ENCODE peak calls at places on chromosomes 6 and 20, in eight cellular contexts. One of them, this sample, is unnamed.

GRCh38 chr6:114862809-114863208 is 520.0 kb upstream of the HS3ST5 start:
- DNase-seq in stomach: no peak
- DNase-seq in IMR-90: no peak
- DNase-seq in aorta: no peak
- DNase-seq in ovary: no peak
- DNase-seq in A549: no peak
- DNase-seq in lower lobe of right lung: no peak
- DNase-seq in fibroblast of mammary gland: peak; percentile 0
- DNase-seq in this sample: no peak

GRCh38 chr6:21914121-21914973 is 320.8 kb downstream of the SOX4 start:
- DNase-seq in stomach: peak; percentile 91
- DNase-seq in IMR-90: peak; percentile 37
- DNase-seq in aorta: peak; percentile 92
- DNase-seq in ovary: no peak
- DNase-seq in A549: no peak
- DNase-seq in lower lobe of right lung: peak; percentile 85
- DNase-seq in fibroblast of mammary gland: peak; percentile 46
- DNase-seq in this sample: peak; percentile 72

GRCh38 chr6:37038297-37039198 is 33.1 kb downstream of the FGD2 start:
- DNase-seq in stomach: peak; percentile 66
- DNase-seq in IMR-90: peak; percentile 28
- DNase-seq in aorta: peak; percentile 77
- DNase-seq in ovary: peak; percentile 84
- DNase-seq in A549: no peak
- DNase-seq in lower lobe of right lung: peak; percentile 49
- DNase-seq in fibroblast of mammary gland: peak; percentile 74
- DNase-seq in this sample: peak; percentile 89

GRCh38 chr6:54970337-54970736 is 123.8 kb downstream of the FAM83B start:
- DNase-seq in stomach: no peak
- DNase-seq in IMR-90: no peak
- DNase-seq in aorta: no peak
- DNase-seq in ovary: no peak
- DNase-seq in A549: peak; percentile 14
- DNase-seq in lower lobe of right lung: no peak
- DNase-seq in fibroblast of mammary gland: no peak
- DNase-seq in this sample: no peak

GRCh38 chr20:64057628-64058498 is 5.1 kb upstream of the TCEA2 start:
- DNase-seq in stomach: peak; percentile 81
- DNase-seq in IMR-90: peak; percentile 40
- DNase-seq in aorta: peak; percentile 91
- DNase-seq in ovary: peak; percentile 78
- DNase-seq in A549: peak; percentile 69
- DNase-seq in lower lobe of right lung: peak; percentile 84
- DNase-seq in fibroblast of mammary gland: peak; percentile 48
- DNase-seq in this sample: no peak

GRCh38 chr6:29827579-29828470 is at the start of gene HLA-G:
- DNase-seq in stomach: no peak
- DNase-seq in IMR-90: no peak
- DNase-seq in aorta: no peak
- DNase-seq in ovary: no peak
- DNase-seq in A549: no peak
- DNase-seq in lower lobe of right lung: no peak
- DNase-seq in fibroblast of mammary gland: no peak
- DNase-seq in this sample: no peak

GRCh38 chr20:38338849-38339520 is 7.3 kb upstream of the LBP start:
- DNase-seq in stomach: no peak
- DNase-seq in IMR-90: no peak
- DNase-seq in aorta: no peak
- DNase-seq in ovary: no peak
- DNase-seq in A549: no peak
- DNase-seq in lower lobe of right lung: no peak
- DNase-seq in fibroblast of mammary gland: peak; percentile 29
- DNase-seq in this sample: peak; percentile 33

GRCh38 chr6:13859871-13860555 is 45.7 kb upstream of the MCUR1 start:
- DNase-seq in stomach: no peak
- DNase-seq in IMR-90: no peak
- DNase-seq in aorta: no peak
- DNase-seq in ovary: no peak
- DNase-seq in A549: no peak
- DNase-seq in lower lobe of right lung: no peak
- DNase-seq in fibroblast of mammary gland: no peak
- DNase-seq in this sample: peak; percentile 45

GRCh38 chr6:10217111-10217510 is 197.8 kb downstream of the TFAP2A start:
- DNase-seq in stomach: no peak
- DNase-seq in IMR-90: no peak
- DNase-seq in aorta: no peak
- DNase-seq in ovary: no peak
- DNase-seq in A549: no peak
- DNase-seq in lower lobe of right lung: no peak
- DNase-seq in fibroblast of mammary gland: no peak
- DNase-seq in this sample: no peak

GRCh38 chr6:10891960-10892359 is 5.1 kb downstream of the SYCP2L start:
- DNase-seq in stomach: no peak
- DNase-seq in IMR-90: no peak
- DNase-seq in aorta: no peak
- DNase-seq in ovary: no peak
- DNase-seq in A549: no peak
- DNase-seq in lower lobe of right lung: no peak
- DNase-seq in fibroblast of mammary gland: no peak
- DNase-seq in this sample: no peak

GRCh38 chr6:13624871-13625288 is 9.7 kb downstream of the NOL7 start:
- DNase-seq in stomach: no peak
- DNase-seq in IMR-90: peak; percentile 44
- DNase-seq in aorta: no peak
- DNase-seq in ovary: no peak
- DNase-seq in A549: peak; percentile 56
- DNase-seq in lower lobe of right lung: no peak
- DNase-seq in fibroblast of mammary gland: peak; percentile 54
- DNase-seq in this sample: no peak

GRCh38 chr20:8360035-8360434 is 228.0 kb downstream of the PLCB1 start:
- DNase-seq in stomach: no peak
- DNase-seq in IMR-90: no peak
- DNase-seq in aorta: no peak
- DNase-seq in ovary: no peak
- DNase-seq in A549: no peak
- DNase-seq in lower lobe of right lung: no peak
- DNase-seq in fibroblast of mammary gland: no peak
- DNase-seq in this sample: no peak

GRCh38 chr6:33692078-33692759 is 19.3 kb downstream of the UQCC2 start:
- DNase-seq in stomach: peak; percentile 66
- DNase-seq in IMR-90: no peak
- DNase-seq in aorta: no peak
- DNase-seq in ovary: peak; percentile 65
- DNase-seq in A549: no peak
- DNase-seq in lower lobe of right lung: peak; percentile 45
- DNase-seq in fibroblast of mammary gland: no peak
- DNase-seq in this sample: peak; percentile 45

GRCh38 chr20:64196831-64197418 is 32.7 kb downstream of the MYT1 start:
- DNase-seq in stomach: no peak
- DNase-seq in IMR-90: no peak
- DNase-seq in aorta: no peak
- DNase-seq in ovary: no peak
- DNase-seq in A549: no peak
- DNase-seq in lower lobe of right lung: no peak
- DNase-seq in fibroblast of mammary gland: no peak
- DNase-seq in this sample: no peak

GRCh38 chr20:59518881-59519706 is 85.2 kb upstream of the PHACTR3 start:
- DNase-seq in stomach: peak; percentile 37
- DNase-seq in IMR-90: peak; percentile 47
- DNase-seq in aorta: no peak
- DNase-seq in ovary: no peak
- DNase-seq in A549: peak; percentile 65
- DNase-seq in lower lobe of right lung: no peak
- DNase-seq in fibroblast of mammary gland: peak; percentile 55
- DNase-seq in this sample: no peak

GRCh38 chr6:142885182-142885867 is 59.7 kb downstream of the HIVEP2 start:
- DNase-seq in stomach: no peak
- DNase-seq in IMR-90: peak; percentile 99
- DNase-seq in aorta: no peak
- DNase-seq in ovary: peak; percentile 36
- DNase-seq in A549: peak; percentile 95
- DNase-seq in lower lobe of right lung: no peak
- DNase-seq in fibroblast of mammary gland: peak; percentile 99
- DNase-seq in this sample: no peak

GRCh38 chr6:14798996-14799588 is 446.8 kb upstream of the JARID2 start:
- DNase-seq in stomach: no peak
- DNase-seq in IMR-90: no peak
- DNase-seq in aorta: no peak
- DNase-seq in ovary: no peak
- DNase-seq in A549: no peak
- DNase-seq in lower lobe of right lung: no peak
- DNase-seq in fibroblast of mammary gland: no peak
- DNase-seq in this sample: no peak

GRCh38 chr6:35764238-35764896 is 12.0 kb upstream of the CLPSL2 start:
- DNase-seq in stomach: no peak
- DNase-seq in IMR-90: no peak
- DNase-seq in aorta: peak; percentile 48
- DNase-seq in ovary: no peak
- DNase-seq in A549: no peak
- DNase-seq in lower lobe of right lung: no peak
- DNase-seq in fibroblast of mammary gland: no peak
- DNase-seq in this sample: no peak
- H3K4me3 ChIP-seq in stomach: peak overlapping the region; percentile 19
- H3K4me3 ChIP-seq in IMR-90: no peak overlapping the region
- H3K4me3 ChIP-seq in aorta: no peak overlapping the region
- H3K4me3 ChIP-seq in ovary: no peak overlapping the region
- H3K4me3 ChIP-seq in A549: no peak overlapping the region
- H3K4me3 ChIP-seq in lower lobe of right lung: no peak overlapping the region
- H3K4me3 ChIP-seq in fibroblast of mammary gland: no peak overlapping the region
- H3K4me3 ChIP-seq in this sample: no peak overlapping the region

DNA sequence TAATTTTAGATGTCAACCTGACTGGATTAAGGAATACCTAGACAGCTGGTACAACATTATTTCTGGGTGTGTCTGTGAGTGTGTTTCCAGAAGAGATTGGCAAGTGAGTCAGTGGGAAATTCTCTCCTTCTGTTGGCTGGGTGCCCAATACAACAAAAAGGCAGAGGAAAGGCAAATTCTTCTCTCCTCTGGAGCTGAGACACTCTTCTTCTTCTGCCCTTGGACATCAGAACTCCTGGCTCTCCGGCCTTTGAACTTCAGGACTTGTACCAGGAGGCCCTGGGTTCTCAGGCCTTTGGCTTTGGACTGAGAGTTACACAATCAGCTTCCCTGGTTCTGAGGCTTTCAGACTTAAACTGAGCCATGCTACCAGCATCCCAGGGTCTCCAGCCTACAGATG is 7.8 kb upstream of the BTN3A1 start:
- DNase-seq in stomach: peak; percentile 27
- DNase-seq in IMR-90: peak; percentile 77
- DNase-seq in aorta: no peak
- DNase-seq in ovary: no peak
- DNase-seq in A549: peak; percentile 55
- DNase-seq in lower lobe of right lung: no peak
- DNase-seq in fibroblast of mammary gland: peak; percentile 81
- DNase-seq in this sample: no peak
- H3K4me3 ChIP-seq in stomach: no peak overlapping the region
- H3K4me3 ChIP-seq in IMR-90: no peak overlapping the region
- H3K4me3 ChIP-seq in aorta: no peak overlapping the region
- H3K4me3 ChIP-seq in ovary: no peak overlapping the region
- H3K4me3 ChIP-seq in A549: no peak overlapping the region
- H3K4me3 ChIP-seq in lower lobe of right lung: no peak overlapping the region
- H3K4me3 ChIP-seq in fibroblast of mammary gland: no peak overlapping the region
- H3K4me3 ChIP-seq in this sample: no peak overlapping the region

GRCh38 chr6:108179741-108180140 is 13.9 kb downstream of the NR2E1 start:
- DNase-seq in stomach: no peak
- DNase-seq in IMR-90: no peak
- DNase-seq in aorta: no peak
- DNase-seq in ovary: no peak
- DNase-seq in A549: no peak
- DNase-seq in lower lobe of right lung: no peak
- DNase-seq in fibroblast of mammary gland: no peak
- DNase-seq in this sample: no peak

GRCh38 chr6:108176281-108177089 is 10.7 kb downstream of the NR2E1 start:
- DNase-seq in stomach: no peak
- DNase-seq in IMR-90: no peak
- DNase-seq in aorta: no peak
- DNase-seq in ovary: no peak
- DNase-seq in A549: no peak
- DNase-seq in lower lobe of right lung: no peak
- DNase-seq in fibroblast of mammary gland: no peak
- DNase-seq in this sample: no peak

GRCh38 chr6:108175592-108176279 is 9.9 kb downstream of the NR2E1 start:
- DNase-seq in stomach: no peak
- DNase-seq in IMR-90: no peak
- DNase-seq in aorta: no peak
- DNase-seq in ovary: no peak
- DNase-seq in A549: no peak
- DNase-seq in lower lobe of right lung: no peak
- DNase-seq in fibroblast of mammary gland: no peak
- DNase-seq in this sample: no peak

GRCh38 chr6:108180266-108180665 is 14.4 kb downstream of the NR2E1 start:
- DNase-seq in stomach: no peak
- DNase-seq in IMR-90: no peak
- DNase-seq in aorta: no peak
- DNase-seq in ovary: no peak
- DNase-seq in A549: no peak
- DNase-seq in lower lobe of right lung: no peak
- DNase-seq in fibroblast of mammary gland: no peak
- DNase-seq in this sample: no peak

DNA sequence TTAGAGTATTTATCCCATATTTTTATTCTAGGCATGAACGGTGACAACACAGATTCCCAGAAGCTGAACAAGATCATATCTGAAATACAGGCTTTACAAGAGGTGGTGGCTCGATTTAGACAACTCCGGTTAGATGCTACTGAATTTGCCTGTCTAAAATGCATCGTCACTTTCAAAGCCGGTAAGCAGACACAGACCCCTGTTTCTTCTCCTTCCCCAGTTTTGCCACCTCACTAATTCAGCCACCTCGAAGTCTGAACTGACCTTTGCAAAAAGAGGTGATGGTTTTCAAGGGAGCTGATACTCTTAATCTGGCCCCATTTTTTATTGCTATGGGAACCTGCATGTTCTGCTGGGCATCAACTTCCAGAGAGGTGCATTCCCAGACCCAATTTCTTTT is 15.0 kb downstream of the NR2E1 start:
- DNase-seq in stomach: no peak
- DNase-seq in IMR-90: no peak
- DNase-seq in aorta: no peak
- DNase-seq in ovary: no peak
- DNase-seq in A549: no peak
- DNase-seq in lower lobe of right lung: no peak
- DNase-seq in fibroblast of mammary gland: no peak
- DNase-seq in this sample: no peak
- H3K4me3 ChIP-seq in stomach: no peak overlapping the region
- H3K4me3 ChIP-seq in IMR-90: no peak overlapping the region
- H3K4me3 ChIP-seq in aorta: no peak overlapping the region
- H3K4me3 ChIP-seq in ovary: no peak overlapping the region
- H3K4me3 ChIP-seq in A549: no peak overlapping the region
- H3K4me3 ChIP-seq in lower lobe of right lung: no peak overlapping the region
- H3K4me3 ChIP-seq in fibroblast of mammary gland: no peak overlapping the region
- H3K4me3 ChIP-seq in this sample: no peak overlapping the region

DNA sequence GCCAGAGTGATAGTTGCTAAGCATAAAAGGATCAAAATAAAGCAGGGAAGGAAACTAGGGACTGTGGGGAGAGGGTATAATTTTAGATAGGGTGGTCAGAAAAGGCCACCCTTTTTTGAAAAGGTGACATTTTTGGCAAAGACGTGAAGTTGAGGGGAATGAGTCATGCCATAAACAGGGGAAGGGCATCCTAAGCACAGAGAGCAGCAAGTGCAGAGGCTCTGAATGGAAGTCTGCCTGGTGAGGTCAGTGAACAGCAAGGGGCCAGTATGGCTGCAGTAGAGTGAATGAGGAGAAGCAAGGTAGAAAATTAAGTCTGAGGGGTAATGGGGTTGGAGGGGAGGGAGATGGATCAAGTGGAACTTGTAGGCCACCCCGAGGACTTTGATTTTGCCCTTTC is 2.4 kb downstream of the KLC4 start:
- DNase-seq in stomach: no peak
- DNase-seq in IMR-90: peak; percentile 44
- DNase-seq in aorta: no peak
- DNase-seq in ovary: no peak
- DNase-seq in A549: no peak
- DNase-seq in lower lobe of right lung: no peak
- DNase-seq in fibroblast of mammary gland: no peak
- DNase-seq in this sample: no peak
- H3K4me3 ChIP-seq in stomach: peak overlapping the region; percentile 91
- H3K4me3 ChIP-seq in IMR-90: no peak overlapping the region
- H3K4me3 ChIP-seq in aorta: no peak overlapping the region
- H3K4me3 ChIP-seq in ovary: no peak overlapping the region
- H3K4me3 ChIP-seq in A549: no peak overlapping the region
- H3K4me3 ChIP-seq in lower lobe of right lung: no peak overlapping the region
- H3K4me3 ChIP-seq in fibroblast of mammary gland: no peak overlapping the region
- H3K4me3 ChIP-seq in this sample: peak overlapping the region; percentile 98

This sample was measured in right lobe of liver.